ENCODE peak calls at places on chromosomes 6 and 20, in six cellular contexts. One of them, this sample, is unnamed.

GRCh38 chr6:123550052-123550617 is 86.6 kb downstream of the TRDN start:
- DNase-seq in HCT116: no peak
- DNase-seq in K562: no peak
- DNase-seq in HepG2: no peak
- DNase-seq in NT2/D1: no peak
- DNase-seq in GM12878: no peak
- DNase-seq in this sample: no peak

GRCh38 chr6:110125361-110125760 is 54.1 kb downstream of the WASF1 start:
- DNase-seq in HCT116: no peak
- DNase-seq in K562: no peak
- DNase-seq in HepG2: peak
- DNase-seq in NT2/D1: no peak
- DNase-seq in GM12878: no peak
- DNase-seq in this sample: no peak

GRCh38 chr6:29760328-29760727 is 37.1 kb downstream of the HLA-F start:
- DNase-seq in HCT116: no peak
- DNase-seq in K562: no peak
- DNase-seq in HepG2: no peak
- DNase-seq in NT2/D1: no peak
- DNase-seq in GM12878: no peak
- DNase-seq in this sample: no peak

GRCh38 chr6:35647400-35647799 is 41.3 kb downstream of the FKBP5 start:
- DNase-seq in HCT116: no peak
- DNase-seq in K562: no peak
- DNase-seq in HepG2: no peak
- DNase-seq in NT2/D1: no peak
- DNase-seq in GM12878: no peak
- DNase-seq in this sample: no peak

GRCh38 chr6:3506195-3506594 is 49.3 kb upstream of the SLC22A23 start:
- DNase-seq in HCT116: no peak
- DNase-seq in K562: no peak
- DNase-seq in HepG2: peak
- DNase-seq in NT2/D1: no peak
- DNase-seq in GM12878: no peak
- DNase-seq in this sample: no peak

GRCh38 chr20:16241911-16242310 is 331.3 kb downstream of the KIF16B start:
- DNase-seq in HCT116: peak
- DNase-seq in K562: no peak
- DNase-seq in HepG2: peak
- DNase-seq in NT2/D1: no peak
- DNase-seq in GM12878: no peak
- DNase-seq in this sample: no peak

GRCh38 chr6:16781348-16782169 is 20.3 kb upstream of the ATXN1 start:
- DNase-seq in HCT116: no peak
- DNase-seq in K562: no peak
- DNase-seq in HepG2: no peak
- DNase-seq in NT2/D1: no peak
- DNase-seq in GM12878: no peak
- DNase-seq in this sample: no peak

GRCh38 chr20:51648571-51648947 is 106.0 kb upstream of the NFATC2 start:
- DNase-seq in HCT116: no peak
- DNase-seq in K562: no peak
- DNase-seq in HepG2: no peak
- DNase-seq in NT2/D1: no peak
- DNase-seq in GM12878: no peak
- DNase-seq in this sample: no peak

GRCh38 chr20:36908603-36909002 is 32.7 kb downstream of the TLDC2 start:
- DNase-seq in HCT116: no peak
- DNase-seq in K562: no peak
- DNase-seq in HepG2: no peak
- DNase-seq in NT2/D1: no peak
- DNase-seq in GM12878: peak
- DNase-seq in this sample: no peak

GRCh38 chr6:90374201-90374600 is 77.6 kb upstream of the BACH2 start:
- DNase-seq in HCT116: no peak
- DNase-seq in K562: no peak
- DNase-seq in HepG2: no peak
- DNase-seq in NT2/D1: no peak
- DNase-seq in GM12878: no peak
- DNase-seq in this sample: no peak

GRCh38 chr6:117074672-117075071 is 190.7 kb upstream of the VGLL2 start:
- DNase-seq in HCT116: no peak
- DNase-seq in K562: no peak
- DNase-seq in HepG2: no peak
- DNase-seq in NT2/D1: no peak
- DNase-seq in GM12878: no peak
- DNase-seq in this sample: no peak

GRCh38 chr6:35359744-35360348 is 17.5 kb downstream of the PPARD start:
- DNase-seq in HCT116: no peak
- DNase-seq in K562: no peak
- DNase-seq in HepG2: no peak
- DNase-seq in NT2/D1: no peak
- DNase-seq in GM12878: no peak
- DNase-seq in this sample: no peak

GRCh38 chr20:48681882-48682426 is 145.8 kb downstream of the PREX1 start:
- DNase-seq in HCT116: no peak
- DNase-seq in K562: no peak
- DNase-seq in HepG2: no peak
- DNase-seq in NT2/D1: no peak
- DNase-seq in GM12878: no peak
- DNase-seq in this sample: no peak

GRCh38 chr20:48681201-48681881 is 146.5 kb downstream of the PREX1 start:
- DNase-seq in HCT116: no peak
- DNase-seq in K562: no peak
- DNase-seq in HepG2: no peak
- DNase-seq in NT2/D1: no peak
- DNase-seq in GM12878: no peak
- DNase-seq in this sample: no peak

GRCh38 chr20:48683467-48684175 is 144.2 kb downstream of the PREX1 start:
- DNase-seq in HCT116: no peak
- DNase-seq in K562: no peak
- DNase-seq in HepG2: no peak
- DNase-seq in NT2/D1: no peak
- DNase-seq in GM12878: no peak
- DNase-seq in this sample: no peak

GRCh38 chr20:48684501-48685041 is 143.2 kb downstream of the PREX1 start:
- DNase-seq in HCT116: no peak
- DNase-seq in K562: no peak
- DNase-seq in HepG2: no peak
- DNase-seq in NT2/D1: no peak
- DNase-seq in GM12878: no peak
- DNase-seq in this sample: no peak

GRCh38 chr20:48682529-48683385 is 145.0 kb downstream of the PREX1 start:
- DNase-seq in HCT116: no peak
- DNase-seq in K562: peak
- DNase-seq in HepG2: peak
- DNase-seq in NT2/D1: no peak
- DNase-seq in GM12878: no peak
- DNase-seq in this sample: peak
- TF ChIP-seq ZNF274 in HCT116: no peak
- TF ChIP-seq ZNF274 in K562: no peak
- TF ChIP-seq ZNF274 in HepG2: peak
- TF ChIP-seq ZNF274 in NT2/D1: no peak
- TF ChIP-seq ZNF274 in GM12878: no peak
- TF ChIP-seq ZNF274 in this sample: no peak

DNA sequence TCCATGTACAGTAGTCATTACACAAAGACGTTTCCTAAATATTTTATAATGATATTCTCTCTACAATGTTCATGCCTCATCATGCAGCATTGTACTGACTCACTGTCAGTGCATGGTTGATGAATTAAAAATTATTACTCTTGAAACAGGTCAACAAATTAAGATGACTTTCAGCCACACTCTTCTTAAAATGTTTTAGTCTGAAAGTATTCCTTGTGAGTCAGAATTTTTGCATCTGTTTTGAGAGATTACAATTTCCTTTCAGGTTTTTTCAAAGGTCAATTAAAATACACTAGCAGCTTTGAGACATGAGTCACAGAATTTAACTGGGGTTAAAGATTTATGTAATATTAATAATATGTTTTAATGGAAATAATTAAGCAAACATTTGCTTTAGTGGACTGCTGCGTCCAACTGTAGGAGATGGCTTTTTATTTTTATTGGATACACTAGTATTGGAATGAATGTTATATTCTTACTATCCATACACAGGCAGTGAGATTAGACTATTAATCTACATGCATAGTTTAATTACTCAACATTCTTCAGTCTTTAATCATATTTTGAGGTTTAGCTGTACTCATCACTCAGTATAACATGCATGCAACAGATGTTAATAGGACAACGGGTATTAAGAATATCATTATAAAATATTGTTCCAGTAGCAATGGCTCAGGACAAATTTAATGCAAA is 9.7 kb downstream of the COL12A1 start:
- DNase-seq in HCT116: no peak
- DNase-seq in K562: no peak
- DNase-seq in HepG2: no peak
- DNase-seq in NT2/D1: no peak
- DNase-seq in GM12878: no peak
- DNase-seq in this sample: no peak
- TF ChIP-seq ZNF274 in HCT116: no peak
- TF ChIP-seq ZNF274 in K562: no peak
- TF ChIP-seq ZNF274 in HepG2: no peak
- TF ChIP-seq ZNF274 in NT2/D1: no peak
- TF ChIP-seq ZNF274 in GM12878: no peak
- TF ChIP-seq ZNF274 in this sample: no peak

GRCh38 chr20:17343631-17344447 is 117.0 kb downstream of the PCSK2 start:
- DNase-seq in HCT116: no peak
- DNase-seq in K562: no peak
- DNase-seq in HepG2: no peak
- DNase-seq in NT2/D1: no peak
- DNase-seq in GM12878: no peak
- DNase-seq in this sample: no peak
- TF ChIP-seq ZNF274 in HCT116: no peak
- TF ChIP-seq ZNF274 in K562: no peak
- TF ChIP-seq ZNF274 in HepG2: no peak
- TF ChIP-seq ZNF274 in NT2/D1: no peak
- TF ChIP-seq ZNF274 in GM12878: no peak
- TF ChIP-seq ZNF274 in this sample: no peak

GRCh38 chr6:13507306-13507855 is 20.0 kb upstream of the GFOD1 start:
- DNase-seq in HCT116: no peak
- DNase-seq in K562: no peak
- DNase-seq in HepG2: no peak
- DNase-seq in NT2/D1: no peak
- DNase-seq in GM12878: no peak
- DNase-seq in this sample: no peak

GRCh38 chr6:13505345-13505734 is 17.9 kb upstream of the GFOD1 start:
- DNase-seq in HCT116: no peak
- DNase-seq in K562: no peak
- DNase-seq in HepG2: peak
- DNase-seq in NT2/D1: no peak
- DNase-seq in GM12878: no peak
- DNase-seq in this sample: no peak

GRCh38 chr6:13511913-13512717 is 24.7 kb upstream of the GFOD1 start:
- DNase-seq in HCT116: no peak
- DNase-seq in K562: no peak
- DNase-seq in HepG2: no peak
- DNase-seq in NT2/D1: no peak
- DNase-seq in GM12878: no peak
- DNase-seq in this sample: no peak

GRCh38 chr6:13512900-13513299 is 25.5 kb upstream of the GFOD1 start:
- DNase-seq in HCT116: no peak
- DNase-seq in K562: no peak
- DNase-seq in HepG2: no peak
- DNase-seq in NT2/D1: no peak
- DNase-seq in GM12878: no peak
- DNase-seq in this sample: no peak

DNA sequence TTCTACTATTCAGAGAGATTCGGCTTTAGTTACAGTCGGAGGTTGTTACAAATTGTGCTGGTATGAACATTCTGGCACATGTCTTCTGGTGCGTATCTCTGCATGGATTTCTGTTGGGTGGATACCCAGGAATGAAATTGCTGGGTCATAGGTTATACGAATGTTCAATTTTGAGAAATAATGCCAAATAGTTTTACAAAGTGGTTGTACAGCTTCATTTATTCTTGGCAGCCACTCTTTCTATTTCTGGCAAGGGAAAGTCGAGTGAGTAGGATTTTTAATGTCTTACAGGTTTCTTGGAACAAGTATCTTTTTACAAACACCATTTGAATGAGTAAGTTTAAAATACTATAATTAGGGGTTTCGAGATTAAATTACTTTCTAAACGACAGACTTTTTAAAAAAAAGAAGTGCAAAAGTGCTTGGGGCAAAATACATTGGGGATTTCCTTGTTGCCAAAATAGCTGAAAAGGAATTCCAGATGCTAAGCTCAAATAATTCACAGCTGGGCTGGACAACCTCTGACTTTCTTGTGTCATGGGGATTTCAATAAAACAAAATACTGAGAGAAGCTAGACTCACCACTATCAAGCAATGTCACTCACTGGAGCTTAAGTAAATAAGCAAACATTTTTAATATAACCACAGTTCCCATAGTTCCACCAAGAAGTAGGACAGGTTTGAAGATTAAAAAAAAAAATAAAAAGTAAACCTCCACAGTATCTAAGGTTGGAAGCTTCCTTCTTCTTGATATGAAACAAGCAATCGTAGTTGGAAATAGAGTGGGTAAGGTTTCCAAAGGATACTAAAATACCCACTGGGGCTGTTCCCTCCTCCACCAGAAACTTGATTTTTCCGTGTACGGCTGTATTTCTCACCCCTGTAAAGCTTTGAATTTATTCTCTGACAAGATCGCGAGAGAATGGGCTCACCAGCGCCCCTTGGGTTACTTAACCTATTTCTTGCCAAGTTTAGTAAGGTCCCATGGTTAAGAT is 21.6 kb upstream of the GFOD1 start:
- DNase-seq in HCT116: no peak
- DNase-seq in K562: no peak
- DNase-seq in HepG2: no peak
- DNase-seq in NT2/D1: no peak
- DNase-seq in GM12878: no peak
- DNase-seq in this sample: no peak
- TF ChIP-seq ZNF274 in HCT116: no peak
- TF ChIP-seq ZNF274 in K562: no peak
- TF ChIP-seq ZNF274 in HepG2: no peak
- TF ChIP-seq ZNF274 in NT2/D1: no peak
- TF ChIP-seq ZNF274 in GM12878: no peak
- TF ChIP-seq ZNF274 in this sample: no peak